ENCODE peak calls at places on chromosomes 2 and 18, in ten cellular contexts. I, X, H, W, V, Z, D, P, C and O are unnamed samples.
A peak's percentile ranks its signal among the peaks of the same experiment; 100 is the strongest.

GRCh38 chr2:5459041-5459440 is 233.1 kb upstream of the SOX11 start:
- DNase-seq in I (no peak), X (no peak), H (no peak), W (no peak), V (no peak), Z (no peak), D (no peak), P (no peak), C (no peak), O (no peak)

GRCh38 chr2:203936535-203936934 is at the start of gene ICOS:
- DNase-seq in I (no peak), X (no peak), H (no peak), W (no peak), V (no peak), Z (peak; percentile 21), D (peak; percentile 75), P (no peak), C (no peak), O (no peak)

GRCh38 chr2:191351298-191351697 is 106.1 kb downstream of the MYO1B start:
- DNase-seq in I (no peak), X (no peak), H (no peak), W (no peak), V (no peak), Z (no peak), D (no peak), P (no peak), C (no peak), O (no peak)

GRCh38 chr18:35522130-35522959 is 24.6 kb upstream of the INO80C start:
- DNase-seq in I (no peak), X (no peak), H (no peak), W (no peak), V (no peak), Z (no peak), D (no peak), P (no peak), C (no peak), O (no peak)

GRCh38 chr2:67616749-67617148 is 219.6 kb downstream of the ETAA1 start:
- DNase-seq in I (no peak), X (no peak), H (no peak), W (no peak), V (no peak), Z (no peak), D (no peak), P (no peak), C (no peak), O (peak; percentile 31)

GRCh38 chr2:34408100-34408499 is 809.0 kb upstream of the FAM98A start:
- DNase-seq in I (no peak), X (no peak), H (no peak), W (no peak), V (no peak), Z (no peak), D (no peak), P (no peak), C (no peak), O (no peak)

GRCh38 chr2:238032755-238033337 is 28.0 kb upstream of the SCLY start:
- DNase-seq in I (no peak), X (no peak), H (no peak), W (no peak), V (no peak), Z (no peak), D (no peak), P (no peak), C (no peak), O (no peak)

GRCh38 chr18:74450626-74451025 is 6.5 kb downstream of the DIPK1C start:
- DNase-seq in I (no peak), X (no peak), H (no peak), W (no peak), V (no peak), Z (no peak), D (no peak), P (no peak), C (no peak), O (no peak)

GRCh38 chr2:187369471-187369870 is 78.6 kb downstream of the CALCRL start:
- DNase-seq in I (no peak), X (no peak), H (no peak), W (no peak), V (no peak), Z (no peak), D (no peak), P (no peak), C (no peak), O (no peak)